ENCODE peak calls at places on chromosomes 16 and 17, in nine cellular contexts. T, E, G, X, S, A, P, Q and O are unnamed samples.

GRCh38 chr16:5060073-5060641 is 5.6 kb downstream of the C16orf89 start:
- DNase-seq in Q (no peak), X (no peak), G (no peak), S (no peak), T (no peak), A (no peak), P (no peak), E (no peak), O (no peak)

GRCh38 chr17:41522301-41523224 is 3.9 kb upstream of the KRT15 start:
- DNase-seq in T (no peak), X (no peak), Q (no peak), S (no peak), E (no peak), G (no peak), P (no peak), A (peak), O (no peak)

GRCh38 chr17:75542184-75542583 is 16.7 kb downstream of the LLGL2 start:
- DNase-seq in G (no peak), X (no peak), S (no peak), Q (no peak), T (no peak), A (no peak), E (no peak), P (no peak), O (no peak)

GRCh38 chr16:89615596-89616090 is 2.2 kb downstream of the DPEP1 start:
- DNase-seq in T (no peak), A (no peak), S (peak), G (no peak), X (peak), E (peak), P (no peak), Q (peak), O (no peak)

GRCh38 chr16:20760346-20760745 is 3.5 kb upstream of the ACSM3 start:
- DNase-seq in G (no peak), T (no peak), X (no peak), P (no peak), A (no peak), Q (no peak), S (no peak), E (no peak), O (no peak)

GRCh38 chr17:39623356-39623950 is 3.3 kb upstream of the PPP1R1B start:
- DNase-seq in E (peak), Q (peak), T (no peak), G (peak), X (peak), S (peak), A (no peak), P (no peak), O (peak)

GRCh38 chr16:30482366-30482765 is 9.8 kb downstream of the ITGAL start:
- DNase-seq in G (no peak), X (peak), T (no peak), Q (peak), S (no peak), A (peak), E (no peak), P (no peak), O (no peak)

GRCh38 chr16:54277845-54278703 is 8.5 kb downstream of the IRX3 start:
- DNase-seq in P (no peak), A (no peak), E (no peak), Q (no peak), X (no peak), S (peak), G (peak), T (no peak), O (no peak)

GRCh38 chr17:73453090-73453489 is 141.3 kb upstream of the CDC42EP4 start:
- DNase-seq in Q (no peak), S (no peak), G (no peak), T (no peak), P (no peak), A (no peak), X (no peak), E (no peak), O (no peak)

GRCh38 chr17:6556121-6557039 is at the start of gene PITPNM3:
- DNase-seq in X (no peak), S (peak), A (no peak), E (peak), G (no peak), P (no peak), T (no peak), Q (peak), O (no peak)

GRCh38 chr17:38415250-38416194 is 12.7 kb upstream of the ARHGAP23 start:
- DNase-seq in P (no peak), G (peak), A (peak), X (no peak), S (no peak), T (peak), E (peak), Q (no peak), O (no peak)

GRCh38 chr17:40646791-40647548 is 648 bp downstream of the SMARCE1 start:
- DNase-seq in E (no peak), A (peak), T (no peak), Q (peak), X (peak), S (no peak), P (no peak), G (peak), O (peak)

GRCh38 chr17:42142371-42142896 is 12.4 kb downstream of the RAB5C start:
- DNase-seq in T (no peak), A (no peak), G (no peak), E (no peak), P (no peak), S (no peak), Q (no peak), X (no peak), O (no peak)

GRCh38 chr17:52030096-52030495 is 128.4 kb downstream of the CA10 start:
- DNase-seq in P (no peak), X (no peak), G (no peak), Q (no peak), E (no peak), S (peak), T (no peak), A (no peak), O (no peak)

GRCh38 chr17:7330099-7331015 is 1.2 kb upstream of the NEURL4 start:
- DNase-seq in A (peak), G (peak), E (peak), P (no peak), T (no peak), X (peak), Q (peak), S (peak), O (no peak)

GRCh38 chr17:48555616-48556533 is 11.0 kb upstream of the HOXB2 start:
- DNase-seq in G (no peak), P (no peak), T (no peak), X (peak), A (no peak), Q (peak), E (no peak), S (no peak), O (peak)

GRCh38 chr17:511833-512251 is 159.2 kb upstream of the RPH3AL start:
- DNase-seq in A (no peak), S (no peak), X (no peak), P (no peak), G (no peak), T (no peak), Q (no peak), E (no peak), O (no peak)

GRCh38 chr17:77510133-77510796 is 369.5 kb downstream of the SEC14L1 start:
- DNase-seq in X (no peak), S (no peak), G (no peak), E (peak), Q (no peak), T (no peak), A (no peak), P (no peak), O (no peak)

GRCh38 chr16:82671743-82672142 is 45.0 kb downstream of the CDH13 start:
- DNase-seq in Q (no peak), T (no peak), X (no peak), S (no peak), E (peak), P (no peak), A (no peak), G (peak), O (no peak)

GRCh38 chr17:50926523-50926922 is 60.4 kb upstream of the TOB1 start:
- DNase-seq in T (no peak), S (no peak), A (no peak), P (no peak), G (no peak), Q (no peak), E (no peak), X (no peak), O (no peak)

GRCh38 chr16:28264656-28265055 is 27.7 kb upstream of the SBK1 start:
- DNase-seq in A (no peak), S (no peak), X (no peak), P (no peak), T (no peak), G (peak), E (no peak), Q (peak), O (no peak)
- TF ChIP-seq MAX in A (no peak), S (no peak), X (no peak), P (no peak), T (no peak), G (no peak), E (no peak), Q (no peak), O (no peak)

GRCh38 chr17:4479340-4479981 is 19.2 kb upstream of the SPNS2 start:
- DNase-seq in P (no peak), A (no peak), G (no peak), E (no peak), Q (no peak), X (no peak), T (no peak), S (no peak), O (no peak)
- TF ChIP-seq MAX in P (no peak), A (no peak), G (no peak), E (no peak), Q (no peak), X (no peak), T (no peak), S (no peak), O (no peak)

GRCh38 chr16:11372924-11373306 is 27.7 kb downstream of the RMI2 start:
- DNase-seq in S (no peak), G (no peak), T (no peak), X (no peak), E (no peak), A (no peak), Q (no peak), P (no peak), O (no peak)

GRCh38 chr16:11374255-11374654 is 29.0 kb downstream of the RMI2 start:
- DNase-seq in T (no peak), A (no peak), G (no peak), P (no peak), S (no peak), X (no peak), Q (no peak), E (no peak), O (no peak)

GRCh38 chr16:11372073-11372923 is 27.0 kb downstream of the RMI2 start:
- DNase-seq in X (no peak), E (no peak), G (no peak), T (no peak), A (no peak), S (no peak), P (no peak), Q (no peak), O (no peak)

GRCh38 chr16:11367483-11367906 is 22.2 kb downstream of the RMI2 start:
- DNase-seq in E (no peak), T (no peak), G (no peak), Q (peak), A (no peak), X (no peak), S (no peak), P (no peak), O (no peak)

DNA sequence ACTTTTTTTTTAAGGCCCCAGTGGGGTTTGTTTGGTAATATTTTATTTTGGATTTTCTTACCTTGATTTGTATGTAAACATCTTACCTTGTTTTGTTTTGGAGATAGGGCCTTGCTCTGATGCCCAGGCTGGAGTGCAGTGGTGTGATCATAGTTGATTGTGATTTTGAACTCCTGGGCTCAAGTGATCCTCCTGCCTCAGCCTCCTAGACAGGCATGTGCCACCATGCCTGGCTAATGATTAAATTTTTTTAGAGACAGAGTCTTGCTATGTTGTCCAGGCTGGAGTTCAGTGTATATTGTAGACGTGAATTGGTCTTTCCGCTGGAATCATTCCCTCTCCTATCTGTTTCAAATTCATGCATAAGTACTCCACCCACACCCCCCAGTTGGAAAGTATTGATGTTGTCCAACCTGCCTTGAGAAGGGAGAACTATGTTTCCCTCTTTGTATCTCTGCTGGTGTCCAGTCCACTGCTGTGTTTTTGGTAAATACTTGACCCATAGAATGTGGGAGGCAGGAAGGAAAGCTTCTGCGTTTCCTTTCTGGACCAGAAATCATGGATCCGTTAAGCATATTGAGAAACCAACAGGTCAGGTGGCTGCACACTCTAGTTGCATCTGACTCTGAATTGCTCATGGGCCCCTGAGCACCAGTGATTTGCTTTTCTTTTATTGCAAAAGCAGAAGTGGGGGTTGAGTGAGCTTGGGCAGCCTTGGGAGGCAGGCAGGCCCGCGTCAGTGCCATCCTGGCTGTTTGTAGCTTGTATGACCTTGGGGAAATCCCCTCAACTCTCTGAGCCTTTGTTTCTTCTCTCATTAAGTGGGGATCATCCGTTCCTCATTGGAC is 25.0 kb downstream of the RMI2 start:
- DNase-seq in S (no peak), E (no peak), Q (no peak), A (no peak), P (no peak), T (peak), X (no peak), G (peak), O (no peak)
- TF ChIP-seq MAX in S (no peak), E (no peak), Q (no peak), A (no peak), P (no peak), T (no peak), X (no peak), G (no peak), O (no peak)

DNA sequence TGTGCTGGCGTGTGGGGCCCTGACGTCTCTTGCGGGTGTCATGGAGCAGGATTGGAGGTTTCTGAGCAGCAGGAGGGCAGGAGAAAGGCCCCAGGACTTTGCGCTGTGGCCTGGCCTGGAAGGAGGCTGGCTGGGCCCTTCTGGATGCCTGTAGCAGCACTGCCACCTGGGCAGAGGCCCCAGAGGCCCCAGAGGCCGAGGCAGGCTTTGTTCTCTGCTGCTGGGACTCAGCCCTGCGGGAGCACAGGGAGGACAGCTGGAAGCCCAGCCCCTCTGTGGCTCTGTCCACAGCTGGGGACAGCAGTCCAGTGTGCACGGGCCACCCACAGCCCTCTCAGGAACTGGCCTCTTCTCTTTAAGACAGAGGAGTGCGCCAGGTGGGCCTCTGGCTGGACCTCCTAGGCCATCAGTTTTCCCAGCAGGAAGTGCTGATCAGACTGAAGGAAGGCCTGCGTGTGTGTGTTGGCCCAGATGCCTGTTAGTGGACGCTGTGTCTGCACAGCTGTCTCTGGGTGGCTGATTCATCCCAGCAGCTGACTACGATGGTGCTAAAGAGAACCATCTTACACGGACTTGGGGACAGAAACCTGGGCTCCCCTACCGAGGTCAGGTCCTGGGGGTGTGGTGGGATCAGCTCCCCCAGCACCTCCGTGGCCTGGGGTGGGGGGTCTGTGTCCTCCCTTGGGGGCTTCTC is 26.8 kb upstream of the ZNF750 start:
- DNase-seq in E (no peak), Q (no peak), P (no peak), T (no peak), X (no peak), A (no peak), S (peak), G (no peak), O (peak)
- TF ChIP-seq MAX in E (no peak), Q (no peak), P (no peak), T (no peak), X (no peak), A (no peak), S (no peak), G (no peak), O (no peak)

GRCh38 chr16:88376835-88377726 is 5.7 kb upstream of the ZNF469 start:
- DNase-seq in E (no peak), A (no peak), P (no peak), G (no peak), T (no peak), X (no peak), Q (no peak), S (peak), O (no peak)
- TF ChIP-seq MAX in E (no peak), A (no peak), P (no peak), G (no peak), T (no peak), X (no peak), Q (no peak), S (no peak), O (no peak)

DNA sequence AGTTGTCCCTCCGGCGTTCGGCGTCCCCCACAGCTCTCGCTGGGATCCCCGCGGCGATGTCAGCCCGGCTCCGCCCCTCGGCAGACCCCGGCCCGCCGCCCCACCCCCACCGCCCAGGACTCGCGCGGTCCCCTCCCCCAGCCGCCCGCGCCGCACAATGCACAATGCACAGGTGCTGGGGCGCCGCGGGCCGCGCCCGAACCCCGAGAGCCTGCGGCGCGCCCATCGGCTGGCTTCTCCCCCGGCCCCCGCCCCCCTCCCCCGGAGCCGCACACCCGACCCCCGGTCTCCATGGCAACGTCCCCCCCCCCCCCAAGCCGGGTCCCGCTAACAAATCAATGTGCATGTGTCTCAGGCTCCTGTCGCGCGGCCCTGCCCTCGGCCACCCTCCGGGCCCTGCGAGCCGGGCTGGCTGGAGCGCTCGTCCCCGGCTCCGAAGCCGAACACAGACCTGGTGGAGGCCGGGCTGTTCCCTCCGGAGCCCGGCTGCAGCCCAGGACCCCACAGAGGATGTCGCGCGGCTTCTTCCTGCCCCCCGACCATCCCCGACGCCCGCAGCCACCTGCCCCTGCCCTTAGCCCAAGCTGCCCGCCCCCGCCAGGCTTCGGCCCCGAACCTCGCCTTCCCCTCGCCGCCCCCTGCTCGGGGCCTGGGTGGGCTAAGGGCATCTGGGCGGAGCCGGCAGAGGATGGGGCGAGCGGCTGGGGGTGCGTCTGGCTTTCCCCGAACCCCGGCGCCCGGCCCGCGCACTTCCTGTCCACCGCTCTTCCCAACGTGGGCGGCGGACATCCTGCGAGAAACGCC is 817 bp upstream of the CBX8 start:
- DNase-seq in Q (peak), E (peak), A (no peak), S (peak), G (peak), X (peak), P (no peak), T (no peak), O (no peak)
- TF ChIP-seq MAX in Q (no peak), E (no peak), A (no peak), S (no peak), G (no peak), X (no peak), P (no peak), T (no peak), O (no peak)

GRCh38 chr16:66188786-66189725 is 177.4 kb upstream of the CDH5 start:
- DNase-seq in A (no peak), E (no peak), X (no peak), T (no peak), P (no peak), Q (no peak), G (no peak), S (no peak), O (no peak)
- TF ChIP-seq MAX in A (no peak), E (no peak), X (no peak), T (no peak), P (no peak), Q (no peak), G (no peak), S (no peak), O (no peak)

GRCh38 chr17:66724581-66725341 is 110.2 kb upstream of the CACNG5 start:
- DNase-seq in E (no peak), Q (no peak), A (no peak), X (no peak), P (no peak), T (no peak), G (no peak), S (no peak), O (peak)
- TF ChIP-seq MAX in E (no peak), Q (no peak), A (no peak), X (no peak), P (no peak), T (no peak), G (no peak), S (no peak), O (no peak)

DNA sequence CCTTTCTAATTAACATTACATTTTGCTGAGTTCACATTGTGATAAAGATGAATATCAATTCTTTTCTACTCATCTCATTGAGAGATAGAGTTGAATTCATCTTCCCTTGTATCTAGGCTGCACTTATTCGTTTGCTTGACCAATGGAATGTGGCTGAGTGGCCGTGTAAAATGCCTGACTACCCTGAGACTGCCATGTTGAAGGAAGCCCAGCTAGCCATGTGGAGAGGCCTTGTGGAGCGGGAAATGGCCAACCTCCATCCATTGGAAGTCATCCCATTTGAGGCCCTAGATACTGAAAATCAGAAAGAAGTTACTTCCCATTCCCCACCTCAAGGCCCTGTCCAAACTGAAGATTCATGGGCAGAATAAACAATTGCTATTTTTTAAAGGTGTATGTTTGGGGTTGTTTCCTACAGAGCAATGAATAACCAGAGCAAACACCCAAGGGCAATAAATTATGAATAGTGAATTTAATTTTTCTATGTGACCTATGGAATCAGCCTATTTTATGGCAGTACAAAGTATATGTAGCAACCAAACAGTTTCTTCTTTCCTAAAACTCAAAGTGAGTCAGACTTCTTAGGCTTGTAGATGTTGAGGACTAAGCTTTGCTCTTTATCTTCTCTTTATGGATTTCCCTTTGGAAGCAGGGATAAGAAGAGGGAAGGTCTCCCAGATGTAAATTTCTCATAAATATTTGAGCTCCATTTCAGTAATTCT is 545.1 kb downstream of the MAF start:
- DNase-seq in Q (no peak), A (no peak), T (no peak), E (no peak), P (no peak), G (no peak), S (no peak), X (no peak), O (no peak)
- TF ChIP-seq MAX in Q (no peak), A (no peak), T (no peak), E (peak), P (peak), G (no peak), S (no peak), X (no peak), O (no peak)